ENCODE peak calls at places on chromosomes 6 and 20, in four cellular contexts. Y is body of pancreas, U is fibroblast of lung, O is K562. G is an unnamed sample.

GRCh38 chr6:41652876-41653641 is 14.8 kb downstream of the MDFI start:
- DNase-seq in U (no peak), O (no peak), Y (no peak), G (no peak)

GRCh38 chr20:32971703-32972161 is 32.5 kb downstream of the SUN5 start:
- DNase-seq in Y (no peak), O (no peak), U (no peak), G (no peak)

GRCh38 chr20:59835057-59835447 is 98.4 kb downstream of the SYCP2 start:
- DNase-seq in U (no peak), Y (no peak), O (no peak), G (no peak)

GRCh38 chr6:12047304-12047703 is 35.2 kb downstream of the HIVEP1 start:
- DNase-seq in O (no peak), U (no peak), Y (no peak), G (no peak)

GRCh38 chr6:113351183-113351834 is 505.8 kb upstream of the MARCKS start:
- DNase-seq in Y (no peak), O (no peak), U (peak), G (no peak)

GRCh38 chr20:53751394-53752368 is 158.0 kb upstream of the ZNF217 start:
- DNase-seq in O (no peak), U (no peak), Y (no peak), G (no peak)

GRCh38 chr6:94272327-94272726 is 853.0 kb upstream of the EPHA7 start:
- DNase-seq in U (no peak), Y (no peak), O (no peak), G (no peak)

GRCh38 chr6:130885392-130886192 is 58.4 kb downstream of the SMLR1 start:
- DNase-seq in U (peak), Y (peak), O (peak), G (peak)

GRCh38 chr20:3729811-3730550 is 2.5 kb upstream of the HSPA12B start:
- DNase-seq in O (no peak), U (no peak), Y (no peak), G (no peak)

GRCh38 chr6:137488736-137489409 is 5.3 kb downstream of the OLIG3 start:
- DNase-seq in O (no peak), Y (no peak), U (no peak), G (no peak)

GRCh38 chr6:103002282-103002681 is 1608.8 kb downstream of the GRIK2 start:
- DNase-seq in Y (no peak), U (no peak), O (no peak), G (no peak)

GRCh38 chr6:37137881-37138568 is 31.9 kb upstream of the PIM1 start:
- DNase-seq in Y (no peak), O (no peak), U (peak), G (no peak)

GRCh38 chr6:81561071-81561564 is 191.4 kb downstream of the TENT5A start:
- DNase-seq in Y (no peak), U (no peak), O (no peak), G (no peak)

GRCh38 chr6:133804263-133804662 is 84.7 kb upstream of the TCF21 start:
- DNase-seq in O (no peak), U (peak), Y (peak), G (no peak)

GRCh38 chr6:155273438-155273837 is 9.6 kb downstream of the CLDN20 start:
- DNase-seq in O (no peak), U (peak), Y (no peak), G (no peak)

GRCh38 chr6:122008105-122009100 is 391.0 kb upstream of the HSF2 start:
- DNase-seq in Y (no peak), O (no peak), U (no peak), G (no peak)

GRCh38 chr20:33751775-33752174 is 20.0 kb downstream of the ZNF341 start:
- DNase-seq in Y (no peak), U (no peak), O (no peak), G (no peak)

GRCh38 chr6:128368213-128369000 is 152.0 kb downstream of the PTPRK start:
- DNase-seq in Y (no peak), O (no peak), U (no peak), G (no peak)

GRCh38 chr20:64268180-64268579 is 12.6 kb downstream of the PCMTD2 start:
- DNase-seq in Y (no peak), O (no peak), U (no peak), G (no peak)

GRCh38 chr6:125154184-125155135 is 887 bp downstream of the TPD52L1 start:
- DNase-seq in U (no peak), O (peak), Y (peak), G (peak)

GRCh38 chr6:151254451-151255081 is 14.8 kb downstream of the AKAP12 start:
- DNase-seq in Y (no peak), O (no peak), U (peak), G (no peak)

GRCh38 chr6:103409475-103409874 is 1450.2 kb downstream of the HACE1 start:
- DNase-seq in U (no peak), Y (no peak), O (no peak), G (no peak)

GRCh38 chr6:64955435-64955848 is 751.6 kb downstream of the EYS start:
- DNase-seq in U (peak), O (no peak), Y (no peak), G (no peak)

GRCh38 chr6:92352130-92352529 is 1067.2 kb downstream of the EPHA7 start:
- DNase-seq in Y (no peak), U (no peak), O (no peak), G (no peak)

GRCh38 chr6:1436334-1437306 is 47.2 kb downstream of the FOXF2 start:
- DNase-seq in U (peak), Y (peak), O (peak), G (no peak)

GRCh38 chr6:158642805-158643489 is 1.6 kb downstream of the DYNLT1 start:
- DNase-seq in O (no peak), U (no peak), Y (no peak), G (no peak)

GRCh38 chr20:50931048-50931305 is 260 bp downstream of the ADNP start:
- DNase-seq in Y (no peak), U (no peak), O (peak), G (no peak)

GRCh38 chr6:131213501-131213990 is 78.3 kb downstream of the AKAP7 start:
- DNase-seq in O (no peak), Y (no peak), U (peak), G (no peak)

GRCh38 chr20:46943861-46944591 is 49.4 kb downstream of the EYA2 start:
- DNase-seq in O (no peak), Y (no peak), U (no peak), G (no peak)

GRCh38 chr6:31115941-31116560 is 1.5 kb downstream of the PSORS1C1 start:
- DNase-seq in O (no peak), Y (no peak), U (no peak), G (no peak)

GRCh38 chr6:14841901-14842421 is 403.9 kb upstream of the JARID2 start:
- DNase-seq in Y (peak), O (no peak), U (peak), G (peak)

GRCh38 chr6:163335671-163336545 is 78.6 kb upstream of the QKI start:
- DNase-seq in O (no peak), U (peak), Y (peak), G (peak)

GRCh38 chr6:168280899-168281245 is 38.7 kb downstream of the DACT2 start:
- DNase-seq in U (no peak), O (no peak), Y (no peak), G (no peak)
- H3K27ac ChIP-seq in U (no peak), O (no peak), Y (no peak), G (no peak)

GRCh38 chr20:35699127-35699913 is at the start of the genes NFS1 and ROMO1:
- DNase-seq in U (peak), Y (peak), O (peak), G (peak)
- TF ChIP-seq CTCF in U (peak), Y (peak), O (peak), G (peak)

GRCh38 chr6:53299331-53299835 is 49.4 kb downstream of the ELOVL5 start:
- DNase-seq in Y (no peak), U (no peak), O (no peak), G (no peak)

GRCh38 chr6:53302678-53303360 is 45.9 kb downstream of the ELOVL5 start:
- DNase-seq in O (no peak), U (peak), Y (no peak), G (no peak)

GRCh38 chr6:53306819-53307347 is 41.9 kb downstream of the ELOVL5 start:
- DNase-seq in U (no peak), O (no peak), Y (no peak), G (no peak)

GRCh38 chr6:53300656-53301551 is 47.8 kb downstream of the ELOVL5 start:
- DNase-seq in U (no peak), O (no peak), Y (peak), G (no peak)

DNA sequence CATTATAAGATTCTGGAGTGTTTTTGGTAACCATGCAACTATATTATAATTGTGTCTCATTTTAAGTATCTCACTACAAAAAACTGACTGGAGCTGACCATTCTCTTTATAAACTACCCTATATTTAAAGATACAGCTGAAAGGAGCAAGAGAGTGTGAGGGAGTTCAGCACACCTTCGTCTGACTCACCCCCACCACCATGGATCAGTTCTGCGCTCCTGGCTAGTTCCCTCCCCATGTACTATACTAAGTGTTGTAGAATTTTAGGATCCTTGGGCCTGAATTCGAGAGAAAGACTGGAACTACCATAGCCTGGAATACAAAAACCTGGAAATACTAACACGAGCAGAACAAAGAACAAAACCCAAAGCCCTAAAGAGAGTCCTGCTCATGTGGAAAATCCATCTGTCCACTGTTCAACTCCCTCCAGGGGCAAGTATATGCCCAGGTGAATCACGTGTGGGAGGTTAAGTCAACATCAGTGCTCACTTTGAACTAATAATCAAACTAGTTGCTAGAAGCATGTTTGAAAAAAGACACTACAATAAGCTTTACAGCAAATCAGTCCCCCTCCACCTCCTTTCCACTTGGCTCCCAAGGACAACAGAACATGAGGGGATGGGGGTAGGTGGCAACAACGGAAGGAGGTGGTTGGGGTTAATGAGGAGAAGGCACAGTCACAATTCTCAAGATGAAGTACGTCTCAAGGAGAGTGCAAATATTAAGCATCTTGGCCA is 46.8 kb downstream of the ELOVL5 start:
- DNase-seq in U (no peak), Y (no peak), O (no peak), G (no peak)
- H3K27ac ChIP-seq in U (peak), Y (peak), O (no peak), G (peak)

DNA sequence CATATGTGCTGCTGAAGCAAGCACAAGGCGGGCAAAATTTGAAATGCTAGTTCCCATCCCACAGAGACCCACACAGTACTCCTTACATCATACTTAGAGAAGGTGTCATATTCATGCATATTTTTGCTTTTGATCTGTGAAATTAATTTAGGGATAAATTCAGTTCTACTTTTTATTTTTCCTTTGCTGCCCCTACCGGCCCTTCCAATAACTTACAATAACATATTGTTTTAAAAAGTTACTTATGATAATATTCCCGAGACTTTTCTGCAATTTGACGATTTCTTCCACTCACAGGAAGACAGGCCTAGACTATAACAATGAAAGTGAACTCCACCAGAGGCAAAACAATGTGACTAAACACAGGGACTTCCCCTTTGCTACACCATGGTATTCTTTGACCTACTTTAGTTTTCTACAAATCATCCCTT is 35.0 kb downstream of the SESN1 start:
- DNase-seq in Y (no peak), O (no peak), U (no peak), G (no peak)
- TF ChIP-seq CTCF in Y (peak), O (no peak), U (no peak), G (no peak)

GRCh38 chr6:161493731-161494130 is 219.9 kb upstream of the AGPAT4 start:
- DNase-seq in U (peak), Y (no peak), O (no peak), G (no peak)

GRCh38 chr6:161498359-161498758 is 224.5 kb upstream of the AGPAT4 start:
- DNase-seq in Y (peak), O (peak), U (peak), G (no peak)

GRCh38 chr6:161498881-161499280 is 225.0 kb upstream of the AGPAT4 start:
- DNase-seq in O (no peak), U (no peak), Y (no peak), G (no peak)

GRCh38 chr6:161496941-161497340 is 223.1 kb upstream of the AGPAT4 start:
- DNase-seq in O (no peak), U (no peak), Y (no peak), G (no peak)
- H3K27ac ChIP-seq in O (no peak), U (no peak), Y (no peak), G (no peak)

G was measured in uterus.